ENCODE peak calls at places on chromosomes 16 and 17, in seven cellular contexts. N is neural progenitor cell; R is IMR-90; H is stimulated activated naive CD8-positive, alpha-beta T cell treated with anti-CD3 and anti-CD28 coated beads, Interleukin-15, amount 100 ng/mL, for 72 hours; M is ELF-1; Y is activated T-helper 1 cell treated with Interleukin-2 at 50 U/mL for 16 hours; J is activated CD8-positive, alpha-beta memory T cell treated with anti-CD3 and anti-CD28 coated beads for 24 hours. E is an unnamed sample.

GRCh38 chr17:69762359-69762758 is 312.7 kb upstream of the KCNJ16 start:
- DNase-seq in J (no peak), Y (no peak), M (no peak), N (no peak), H (no peak), R (no peak), E (no peak)

GRCh38 chr16:49489686-49490320 is 116.2 kb downstream of the C16orf78 start:
- DNase-seq in Y (no peak), J (no peak), R (no peak), H (no peak), N (no peak), M (no peak), E (no peak)

GRCh38 chr16:57608462-57609113 is 19.8 kb upstream of the ADGRG1 start:
- DNase-seq in N (no peak), M (no peak), R (no peak), Y (no peak), J (peak; percentile 60), H (no peak), E (no peak)

GRCh38 chr17:3964203-3965122 is at the start of gene ATP2A3:
- DNase-seq in R (no peak), Y (peak; percentile 73), N (peak; percentile 51), M (peak; percentile 36), H (peak; percentile 70), J (peak; percentile 87), E (peak; percentile 74)

GRCh38 chr16:10584956-10585561 is 4.7 kb upstream of the EMP2 start:
- DNase-seq in Y (no peak), R (peak; percentile 55), J (no peak), N (no peak), H (no peak), M (no peak), E (no peak)

GRCh38 chr17:81722184-81723120 is 10.4 kb downstream of the SLC25A10 start:
- DNase-seq in J (no peak), R (no peak), H (no peak), Y (no peak), N (no peak), M (no peak), E (no peak)

GRCh38 chr17:33811984-33812383 is 443.1 kb upstream of the CCL2 start:
- DNase-seq in R (no peak), J (no peak), M (no peak), H (no peak), Y (no peak), N (no peak), E (no peak)

GRCh38 chr17:61389670-61390478 is 9.8 kb upstream of the TBX2 start:
- DNase-seq in Y (no peak), H (peak; percentile 52), R (peak; percentile 41), M (peak; percentile 81), N (peak; percentile 83), J (peak; percentile 79), E (peak; percentile 91)

GRCh38 chr17:998111-998510 is 1.2 kb downstream of the TIMM22 start:
- DNase-seq in Y (no peak), R (no peak), N (no peak), M (no peak), J (no peak), H (no peak), E (no peak)

GRCh38 chr16:48432136-48432535 is 46.9 kb upstream of the SIAH1 start:
- DNase-seq in J (no peak), R (no peak), N (no peak), M (no peak), Y (no peak), H (no peak), E (no peak)

GRCh38 chr16:57256601-57257395 is 11.7 kb downstream of the ARL2BP start:
- DNase-seq in H (no peak), J (peak; percentile 40), N (no peak), M (no peak), R (no peak), Y (no peak), E (no peak)

GRCh38 chr16:89431158-89431584 is 59.2 kb downstream of the ANKRD11 start:
- DNase-seq in H (no peak), R (peak; percentile 96), J (no peak), Y (no peak), M (no peak), N (no peak), E (no peak)

GRCh38 chr17:34117332-34117731 is 137.8 kb upstream of the CCL2 start:
- DNase-seq in Y (no peak), H (no peak), J (no peak), N (no peak), R (no peak), M (no peak), E (no peak)

GRCh38 chr16:15752717-15753488 is 102.9 kb downstream of the NDE1 start:
- DNase-seq in M (no peak), N (no peak), J (no peak), H (no peak), Y (no peak), R (no peak), E (no peak)

GRCh38 chr16:15765880-15766279 is 90.9 kb downstream of the MYH11 start:
- DNase-seq in R (peak; percentile 39), Y (no peak), H (peak; percentile 38), J (peak; percentile 59), N (peak; percentile 77), M (peak; percentile 56), E (peak; percentile 68)

GRCh38 chr16:52558448-52558847 is 11.5 kb upstream of the TOX3 start:
- DNase-seq in R (no peak), H (no peak), N (no peak), J (no peak), M (no peak), Y (no peak), E (no peak)

GRCh38 chr17:4559139-4559791 is 1.1 kb downstream of the GGT6 start:
- DNase-seq in M (no peak), H (no peak), Y (no peak), R (no peak), N (no peak), J (no peak), E (no peak)

GRCh38 chr16:80507538-80507937 is 33.3 kb upstream of the DYNLRB2 start:
- DNase-seq in R (no peak), N (no peak), M (no peak), H (no peak), J (no peak), Y (no peak), E (no peak)

GRCh38 chr17:73404246-73404645 is 92.4 kb upstream of the CDC42EP4 start:
- DNase-seq in Y (no peak), R (no peak), H (no peak), J (no peak), M (no peak), N (no peak), E (no peak)

GRCh38 chr16:4505356-4506153 is 29.4 kb downstream of the HMOX2 start:
- DNase-seq in R (no peak), M (no peak), N (no peak), H (peak; percentile 52), J (peak; percentile 74), Y (peak; percentile 69), E (no peak)

GRCh38 chr17:1542316-1542715 is 20.3 kb downstream of the PITPNA start:
- DNase-seq in R (no peak), N (no peak), M (no peak), H (no peak), J (no peak), Y (no peak), E (no peak)

GRCh38 chr16:78381060-78381459 is 281.6 kb downstream of the WWOX start:
- DNase-seq in Y (no peak), N (no peak), R (no peak), M (no peak), H (no peak), J (no peak), E (no peak)

GRCh38 chr16:51630051-51630450 is 479.0 kb upstream of the SALL1 start:
- DNase-seq in N (no peak), Y (no peak), R (no peak), H (no peak), J (no peak), M (no peak), E (peak; percentile 46)

GRCh38 chr17:71302721-71303549 is 817.9 kb upstream of the SOX9 start:
- DNase-seq in M (no peak), J (no peak), Y (no peak), R (no peak), H (no peak), N (no peak), E (no peak)

GRCh38 chr17:67082110-67082509 is 37.8 kb downstream of the CACNG1 start:
- DNase-seq in J (no peak), M (no peak), H (no peak), N (no peak), Y (no peak), R (no peak), E (no peak)